ENCODE peak calls at places on chromosomes 16 and 17, in nine cellular contexts. One of them, this sample, is unnamed.

GRCh38 chr17:58734040-58734439 is 21.6 kb upstream of the PPM1E start:
- DNase-seq in NCI-H510A treated with DMSO at 0.1 percent for 48 hours: no peak
- DNase-seq in HEK293T: no peak
- DNase-seq in stimulated activated CD4-positive, alpha-beta T cell treated with anti-CD3 and anti-CD28 coated beads, Interleukin-4, amount 100 ng/mL, for 24 hours: no peak
- DNase-seq in left cardiac atrium: no peak
- DNase-seq in amniotic stem cell: no peak
- DNase-seq in activated naive CD8-positive, alpha-beta T cell treated with anti-CD3 and anti-CD28 coated beads, Interleukin-2, amount 50 U/mL, for 24 hours: no peak
- DNase-seq in NCI-H1930: no peak
- DNase-seq in lower leg skin: no peak
- DNase-seq in this sample: no peak

GRCh38 chr17:67477687-67478086 is 100.6 kb downstream of the PITPNC1 start:
- DNase-seq in NCI-H510A treated with DMSO at 0.1 percent for 48 hours: no peak
- DNase-seq in HEK293T: no peak
- DNase-seq in stimulated activated CD4-positive, alpha-beta T cell treated with anti-CD3 and anti-CD28 coated beads, Interleukin-4, amount 100 ng/mL, for 24 hours: peak
- DNase-seq in left cardiac atrium: no peak
- DNase-seq in amniotic stem cell: no peak
- DNase-seq in activated naive CD8-positive, alpha-beta T cell treated with anti-CD3 and anti-CD28 coated beads, Interleukin-2, amount 50 U/mL, for 24 hours: peak
- DNase-seq in NCI-H1930: no peak
- DNase-seq in lower leg skin: peak
- DNase-seq in this sample: no peak

GRCh38 chr16:66300501-66300900 is 66.0 kb upstream of the CDH5 start:
- DNase-seq in NCI-H510A treated with DMSO at 0.1 percent for 48 hours: no peak
- DNase-seq in HEK293T: no peak
- DNase-seq in stimulated activated CD4-positive, alpha-beta T cell treated with anti-CD3 and anti-CD28 coated beads, Interleukin-4, amount 100 ng/mL, for 24 hours: no peak
- DNase-seq in left cardiac atrium: no peak
- DNase-seq in amniotic stem cell: no peak
- DNase-seq in activated naive CD8-positive, alpha-beta T cell treated with anti-CD3 and anti-CD28 coated beads, Interleukin-2, amount 50 U/mL, for 24 hours: no peak
- DNase-seq in NCI-H1930: no peak
- DNase-seq in lower leg skin: peak
- DNase-seq in this sample: no peak

GRCh38 chr16:47643610-47644009 is 182.5 kb downstream of the PHKB start:
- DNase-seq in NCI-H510A treated with DMSO at 0.1 percent for 48 hours: no peak
- DNase-seq in HEK293T: no peak
- DNase-seq in stimulated activated CD4-positive, alpha-beta T cell treated with anti-CD3 and anti-CD28 coated beads, Interleukin-4, amount 100 ng/mL, for 24 hours: no peak
- DNase-seq in left cardiac atrium: no peak
- DNase-seq in amniotic stem cell: no peak
- DNase-seq in activated naive CD8-positive, alpha-beta T cell treated with anti-CD3 and anti-CD28 coated beads, Interleukin-2, amount 50 U/mL, for 24 hours: no peak
- DNase-seq in NCI-H1930: no peak
- DNase-seq in lower leg skin: no peak
- DNase-seq in this sample: no peak

GRCh38 chr17:19004601-19005441 is at the start of gene FAM83G:
- DNase-seq in NCI-H510A treated with DMSO at 0.1 percent for 48 hours: peak
- DNase-seq in HEK293T: peak
- DNase-seq in stimulated activated CD4-positive, alpha-beta T cell treated with anti-CD3 and anti-CD28 coated beads, Interleukin-4, amount 100 ng/mL, for 24 hours: peak
- DNase-seq in left cardiac atrium: peak
- DNase-seq in amniotic stem cell: peak
- DNase-seq in activated naive CD8-positive, alpha-beta T cell treated with anti-CD3 and anti-CD28 coated beads, Interleukin-2, amount 50 U/mL, for 24 hours: peak
- DNase-seq in NCI-H1930: no peak
- DNase-seq in lower leg skin: peak
- DNase-seq in this sample: peak

GRCh38 chr17:55421179-55421934 is at the start of gene MMD:
- DNase-seq in NCI-H510A treated with DMSO at 0.1 percent for 48 hours: peak
- DNase-seq in HEK293T: no peak
- DNase-seq in stimulated activated CD4-positive, alpha-beta T cell treated with anti-CD3 and anti-CD28 coated beads, Interleukin-4, amount 100 ng/mL, for 24 hours: peak
- DNase-seq in left cardiac atrium: no peak
- DNase-seq in amniotic stem cell: no peak
- DNase-seq in activated naive CD8-positive, alpha-beta T cell treated with anti-CD3 and anti-CD28 coated beads, Interleukin-2, amount 50 U/mL, for 24 hours: no peak
- DNase-seq in NCI-H1930: peak
- DNase-seq in lower leg skin: peak
- DNase-seq in this sample: peak

GRCh38 chr16:12625068-12625467 is 178.6 kb downstream of the CPPED1 start:
- DNase-seq in NCI-H510A treated with DMSO at 0.1 percent for 48 hours: no peak
- DNase-seq in HEK293T: no peak
- DNase-seq in stimulated activated CD4-positive, alpha-beta T cell treated with anti-CD3 and anti-CD28 coated beads, Interleukin-4, amount 100 ng/mL, for 24 hours: peak
- DNase-seq in left cardiac atrium: no peak
- DNase-seq in amniotic stem cell: no peak
- DNase-seq in activated naive CD8-positive, alpha-beta T cell treated with anti-CD3 and anti-CD28 coated beads, Interleukin-2, amount 50 U/mL, for 24 hours: no peak
- DNase-seq in NCI-H1930: no peak
- DNase-seq in lower leg skin: no peak
- DNase-seq in this sample: no peak

GRCh38 chr16:57949595-57950238 is 21.2 kb downstream of the CNGB1 start:
- DNase-seq in NCI-H510A treated with DMSO at 0.1 percent for 48 hours: no peak
- DNase-seq in HEK293T: no peak
- DNase-seq in stimulated activated CD4-positive, alpha-beta T cell treated with anti-CD3 and anti-CD28 coated beads, Interleukin-4, amount 100 ng/mL, for 24 hours: no peak
- DNase-seq in left cardiac atrium: no peak
- DNase-seq in amniotic stem cell: no peak
- DNase-seq in activated naive CD8-positive, alpha-beta T cell treated with anti-CD3 and anti-CD28 coated beads, Interleukin-2, amount 50 U/mL, for 24 hours: no peak
- DNase-seq in NCI-H1930: no peak
- DNase-seq in lower leg skin: no peak
- DNase-seq in this sample: no peak

GRCh38 chr17:38982858-38983746 is 15.9 kb upstream of the FBXO47 start:
- DNase-seq in NCI-H510A treated with DMSO at 0.1 percent for 48 hours: peak
- DNase-seq in HEK293T: peak
- DNase-seq in stimulated activated CD4-positive, alpha-beta T cell treated with anti-CD3 and anti-CD28 coated beads, Interleukin-4, amount 100 ng/mL, for 24 hours: peak
- DNase-seq in left cardiac atrium: peak
- DNase-seq in amniotic stem cell: peak
- DNase-seq in activated naive CD8-positive, alpha-beta T cell treated with anti-CD3 and anti-CD28 coated beads, Interleukin-2, amount 50 U/mL, for 24 hours: peak
- DNase-seq in NCI-H1930: peak
- DNase-seq in lower leg skin: no peak
- DNase-seq in this sample: peak

GRCh38 chr17:65041518-65041917 is 15.0 kb downstream of the GNA13 start:
- DNase-seq in NCI-H510A treated with DMSO at 0.1 percent for 48 hours: no peak
- DNase-seq in HEK293T: no peak
- DNase-seq in stimulated activated CD4-positive, alpha-beta T cell treated with anti-CD3 and anti-CD28 coated beads, Interleukin-4, amount 100 ng/mL, for 24 hours: peak
- DNase-seq in left cardiac atrium: no peak
- DNase-seq in amniotic stem cell: no peak
- DNase-seq in activated naive CD8-positive, alpha-beta T cell treated with anti-CD3 and anti-CD28 coated beads, Interleukin-2, amount 50 U/mL, for 24 hours: no peak
- DNase-seq in NCI-H1930: no peak
- DNase-seq in lower leg skin: no peak
- DNase-seq in this sample: no peak

GRCh38 chr17:17096438-17097178 is 54.4 kb downstream of the MPRIP start:
- DNase-seq in NCI-H510A treated with DMSO at 0.1 percent for 48 hours: no peak
- DNase-seq in HEK293T: no peak
- DNase-seq in stimulated activated CD4-positive, alpha-beta T cell treated with anti-CD3 and anti-CD28 coated beads, Interleukin-4, amount 100 ng/mL, for 24 hours: no peak
- DNase-seq in left cardiac atrium: no peak
- DNase-seq in amniotic stem cell: no peak
- DNase-seq in activated naive CD8-positive, alpha-beta T cell treated with anti-CD3 and anti-CD28 coated beads, Interleukin-2, amount 50 U/mL, for 24 hours: no peak
- DNase-seq in NCI-H1930: no peak
- DNase-seq in lower leg skin: no peak
- DNase-seq in this sample: no peak

GRCh38 chr17:74729368-74729767 is 7.7 kb upstream of the RAB37 start:
- DNase-seq in NCI-H510A treated with DMSO at 0.1 percent for 48 hours: no peak
- DNase-seq in HEK293T: no peak
- DNase-seq in stimulated activated CD4-positive, alpha-beta T cell treated with anti-CD3 and anti-CD28 coated beads, Interleukin-4, amount 100 ng/mL, for 24 hours: no peak
- DNase-seq in left cardiac atrium: no peak
- DNase-seq in amniotic stem cell: no peak
- DNase-seq in activated naive CD8-positive, alpha-beta T cell treated with anti-CD3 and anti-CD28 coated beads, Interleukin-2, amount 50 U/mL, for 24 hours: no peak
- DNase-seq in NCI-H1930: no peak
- DNase-seq in lower leg skin: no peak
- DNase-seq in this sample: no peak

GRCh38 chr16:20401475-20402016 is 3.0 kb downstream of the PDILT start:
- DNase-seq in NCI-H510A treated with DMSO at 0.1 percent for 48 hours: peak
- DNase-seq in HEK293T: no peak
- DNase-seq in stimulated activated CD4-positive, alpha-beta T cell treated with anti-CD3 and anti-CD28 coated beads, Interleukin-4, amount 100 ng/mL, for 24 hours: no peak
- DNase-seq in left cardiac atrium: no peak
- DNase-seq in amniotic stem cell: no peak
- DNase-seq in activated naive CD8-positive, alpha-beta T cell treated with anti-CD3 and anti-CD28 coated beads, Interleukin-2, amount 50 U/mL, for 24 hours: no peak
- DNase-seq in NCI-H1930: no peak
- DNase-seq in lower leg skin: no peak
- DNase-seq in this sample: peak

GRCh38 chr16:55502801-55503366 is 6.0 kb upstream of the LPCAT2 start:
- DNase-seq in NCI-H510A treated with DMSO at 0.1 percent for 48 hours: peak
- DNase-seq in HEK293T: no peak
- DNase-seq in stimulated activated CD4-positive, alpha-beta T cell treated with anti-CD3 and anti-CD28 coated beads, Interleukin-4, amount 100 ng/mL, for 24 hours: no peak
- DNase-seq in left cardiac atrium: peak
- DNase-seq in amniotic stem cell: no peak
- DNase-seq in activated naive CD8-positive, alpha-beta T cell treated with anti-CD3 and anti-CD28 coated beads, Interleukin-2, amount 50 U/mL, for 24 hours: no peak
- DNase-seq in NCI-H1930: no peak
- DNase-seq in lower leg skin: peak
- DNase-seq in this sample: peak

GRCh38 chr17:22310717-22311686 is 618.7 kb downstream of the KCNJ18 start:
- DNase-seq in NCI-H510A treated with DMSO at 0.1 percent for 48 hours: no peak
- DNase-seq in HEK293T: peak
- DNase-seq in stimulated activated CD4-positive, alpha-beta T cell treated with anti-CD3 and anti-CD28 coated beads, Interleukin-4, amount 100 ng/mL, for 24 hours: no peak
- DNase-seq in left cardiac atrium: peak
- DNase-seq in amniotic stem cell: no peak
- DNase-seq in activated naive CD8-positive, alpha-beta T cell treated with anti-CD3 and anti-CD28 coated beads, Interleukin-2, amount 50 U/mL, for 24 hours: no peak
- DNase-seq in NCI-H1930: no peak
- DNase-seq in lower leg skin: peak
- DNase-seq in this sample: no peak

GRCh38 chr17:4157618-4158333 is 14.8 kb downstream of the CYB5D2 start:
- DNase-seq in NCI-H510A treated with DMSO at 0.1 percent for 48 hours: no peak
- DNase-seq in HEK293T: no peak
- DNase-seq in stimulated activated CD4-positive, alpha-beta T cell treated with anti-CD3 and anti-CD28 coated beads, Interleukin-4, amount 100 ng/mL, for 24 hours: no peak
- DNase-seq in left cardiac atrium: no peak
- DNase-seq in amniotic stem cell: no peak
- DNase-seq in activated naive CD8-positive, alpha-beta T cell treated with anti-CD3 and anti-CD28 coated beads, Interleukin-2, amount 50 U/mL, for 24 hours: no peak
- DNase-seq in NCI-H1930: no peak
- DNase-seq in lower leg skin: no peak
- DNase-seq in this sample: no peak

GRCh38 chr17:13008461-13008860 is 9.4 kb downstream of the ELAC2 start:
- DNase-seq in NCI-H510A treated with DMSO at 0.1 percent for 48 hours: no peak
- DNase-seq in HEK293T: no peak
- DNase-seq in stimulated activated CD4-positive, alpha-beta T cell treated with anti-CD3 and anti-CD28 coated beads, Interleukin-4, amount 100 ng/mL, for 24 hours: no peak
- DNase-seq in left cardiac atrium: no peak
- DNase-seq in amniotic stem cell: no peak
- DNase-seq in activated naive CD8-positive, alpha-beta T cell treated with anti-CD3 and anti-CD28 coated beads, Interleukin-2, amount 50 U/mL, for 24 hours: no peak
- DNase-seq in NCI-H1930: no peak
- DNase-seq in lower leg skin: no peak
- DNase-seq in this sample: no peak

GRCh38 chr16:30972872-30973271 is 12.1 kb upstream of the HSD3B7 start:
- DNase-seq in NCI-H510A treated with DMSO at 0.1 percent for 48 hours: no peak
- DNase-seq in HEK293T: peak
- DNase-seq in stimulated activated CD4-positive, alpha-beta T cell treated with anti-CD3 and anti-CD28 coated beads, Interleukin-4, amount 100 ng/mL, for 24 hours: no peak
- DNase-seq in left cardiac atrium: no peak
- DNase-seq in amniotic stem cell: no peak
- DNase-seq in activated naive CD8-positive, alpha-beta T cell treated with anti-CD3 and anti-CD28 coated beads, Interleukin-2, amount 50 U/mL, for 24 hours: no peak
- DNase-seq in NCI-H1930: no peak
- DNase-seq in lower leg skin: no peak
- DNase-seq in this sample: no peak

GRCh38 chr17:61188081-61188480 is 211.6 kb upstream of the TBX2 start:
- DNase-seq in NCI-H510A treated with DMSO at 0.1 percent for 48 hours: no peak
- DNase-seq in HEK293T: no peak
- DNase-seq in stimulated activated CD4-positive, alpha-beta T cell treated with anti-CD3 and anti-CD28 coated beads, Interleukin-4, amount 100 ng/mL, for 24 hours: no peak
- DNase-seq in left cardiac atrium: no peak
- DNase-seq in amniotic stem cell: no peak
- DNase-seq in activated naive CD8-positive, alpha-beta T cell treated with anti-CD3 and anti-CD28 coated beads, Interleukin-2, amount 50 U/mL, for 24 hours: no peak
- DNase-seq in NCI-H1930: no peak
- DNase-seq in lower leg skin: no peak
- DNase-seq in this sample: no peak

GRCh38 chr16:66660422-66661209 is 35.9 kb downstream of the CMTM4 start:
- DNase-seq in NCI-H510A treated with DMSO at 0.1 percent for 48 hours: peak
- DNase-seq in HEK293T: peak
- DNase-seq in stimulated activated CD4-positive, alpha-beta T cell treated with anti-CD3 and anti-CD28 coated beads, Interleukin-4, amount 100 ng/mL, for 24 hours: no peak
- DNase-seq in left cardiac atrium: peak
- DNase-seq in amniotic stem cell: peak
- DNase-seq in activated naive CD8-positive, alpha-beta T cell treated with anti-CD3 and anti-CD28 coated beads, Interleukin-2, amount 50 U/mL, for 24 hours: no peak
- DNase-seq in NCI-H1930: no peak
- DNase-seq in lower leg skin: peak
- DNase-seq in this sample: peak

GRCh38 chr16:18975109-18975508 is 8.6 kb upstream of the TMC7 start:
- DNase-seq in NCI-H510A treated with DMSO at 0.1 percent for 48 hours: no peak
- DNase-seq in HEK293T: no peak
- DNase-seq in stimulated activated CD4-positive, alpha-beta T cell treated with anti-CD3 and anti-CD28 coated beads, Interleukin-4, amount 100 ng/mL, for 24 hours: no peak
- DNase-seq in left cardiac atrium: no peak
- DNase-seq in amniotic stem cell: no peak
- DNase-seq in activated naive CD8-positive, alpha-beta T cell treated with anti-CD3 and anti-CD28 coated beads, Interleukin-2, amount 50 U/mL, for 24 hours: no peak
- DNase-seq in NCI-H1930: no peak
- DNase-seq in lower leg skin: no peak
- DNase-seq in this sample: no peak

GRCh38 chr16:31055613-31056012 is 18.4 kb downstream of the ZNF668 start:
- DNase-seq in NCI-H510A treated with DMSO at 0.1 percent for 48 hours: no peak
- DNase-seq in HEK293T: no peak
- DNase-seq in stimulated activated CD4-positive, alpha-beta T cell treated with anti-CD3 and anti-CD28 coated beads, Interleukin-4, amount 100 ng/mL, for 24 hours: no peak
- DNase-seq in left cardiac atrium: no peak
- DNase-seq in amniotic stem cell: no peak
- DNase-seq in activated naive CD8-positive, alpha-beta T cell treated with anti-CD3 and anti-CD28 coated beads, Interleukin-2, amount 50 U/mL, for 24 hours: no peak
- DNase-seq in NCI-H1930: no peak
- DNase-seq in lower leg skin: no peak
- DNase-seq in this sample: no peak

GRCh38 chr16:56389554-56389953 is 35.8 kb downstream of the AMFR start:
- DNase-seq in NCI-H510A treated with DMSO at 0.1 percent for 48 hours: no peak
- DNase-seq in HEK293T: no peak
- DNase-seq in stimulated activated CD4-positive, alpha-beta T cell treated with anti-CD3 and anti-CD28 coated beads, Interleukin-4, amount 100 ng/mL, for 24 hours: no peak
- DNase-seq in left cardiac atrium: no peak
- DNase-seq in amniotic stem cell: no peak
- DNase-seq in activated naive CD8-positive, alpha-beta T cell treated with anti-CD3 and anti-CD28 coated beads, Interleukin-2, amount 50 U/mL, for 24 hours: no peak
- DNase-seq in NCI-H1930: no peak
- DNase-seq in lower leg skin: no peak
- DNase-seq in this sample: no peak

GRCh38 chr16:30558789-30559377 is 709 bp upstream of the ZNF764 start:
- DNase-seq in NCI-H510A treated with DMSO at 0.1 percent for 48 hours: no peak
- DNase-seq in HEK293T: no peak
- DNase-seq in stimulated activated CD4-positive, alpha-beta T cell treated with anti-CD3 and anti-CD28 coated beads, Interleukin-4, amount 100 ng/mL, for 24 hours: no peak
- DNase-seq in left cardiac atrium: no peak
- DNase-seq in amniotic stem cell: no peak
- DNase-seq in activated naive CD8-positive, alpha-beta T cell treated with anti-CD3 and anti-CD28 coated beads, Interleukin-2, amount 50 U/mL, for 24 hours: no peak
- DNase-seq in NCI-H1930: no peak
- DNase-seq in lower leg skin: no peak
- DNase-seq in this sample: no peak

GRCh38 chr16:2752850-2753522 is 548 bp downstream of the SRRM2 start:
- DNase-seq in NCI-H510A treated with DMSO at 0.1 percent for 48 hours: peak
- DNase-seq in HEK293T: peak
- DNase-seq in stimulated activated CD4-positive, alpha-beta T cell treated with anti-CD3 and anti-CD28 coated beads, Interleukin-4, amount 100 ng/mL, for 24 hours: peak
- DNase-seq in left cardiac atrium: peak
- DNase-seq in amniotic stem cell: peak
- DNase-seq in activated naive CD8-positive, alpha-beta T cell treated with anti-CD3 and anti-CD28 coated beads, Interleukin-2, amount 50 U/mL, for 24 hours: peak
- DNase-seq in NCI-H1930: peak
- DNase-seq in lower leg skin: peak
- DNase-seq in this sample: peak

This sample was measured in nephron progenitor cell.